ENCODE peak calls at places on chromosomes 12 and 14, in seven cellular contexts. B is mucosa of descending colon; Q is stimulated activated CD4-positive, alpha-beta T cell treated with anti-CD3 and anti-CD28 coated beads, Interleukin-1b, Interleukin-23, amount 100 ng/mL, for 24 hours; N is EH; Y is hepatocyte; F is NCI-H1092; D is neural progenitor cell. S is an unnamed sample.

GRCh38 chr14:61469771-61470170 is 148.4 kb downstream of the PRKCH start:
- DNase-seq in B (no peak), Q (no peak), N (no peak), Y (no peak), F (no peak), D (no peak), S (no peak)

GRCh38 chr12:54723653-54724256 is 75.6 kb upstream of the DCD start:
- DNase-seq in B (peak), Q (peak), N (peak), Y (no peak), F (peak), D (peak), S (no peak)

GRCh38 chr12:75738486-75738885 is 227.1 kb upstream of the KRR1 start:
- DNase-seq in B (no peak), Q (peak), N (no peak), Y (no peak), F (no peak), D (no peak), S (no peak)

GRCh38 chr14:41872906-41873305 is 266.2 kb downstream of the LRFN5 start:
- DNase-seq in B (no peak), Q (no peak), N (no peak), Y (no peak), F (no peak), D (no peak), S (no peak)

GRCh38 chr12:132333273-132333672 is 3.9 kb upstream of the GALNT9 start:
- DNase-seq in B (no peak), Q (no peak), N (no peak), Y (no peak), F (no peak), D (no peak), S (no peak)

GRCh38 chr12:14408208-14408607 is 42.7 kb downstream of the ATF7IP start:
- DNase-seq in B (no peak), Q (no peak), N (peak), Y (no peak), F (no peak), D (no peak), S (no peak)

GRCh38 chr14:53399057-53399456 is 245.9 kb upstream of the DDHD1 start:
- DNase-seq in B (no peak), Q (no peak), N (peak), Y (no peak), F (no peak), D (peak), S (no peak)

GRCh38 chr12:104055686-104056388 is 5.8 kb upstream of the GLT8D2 start:
- DNase-seq in B (peak), Q (no peak), N (peak), Y (no peak), F (peak), D (no peak), S (no peak)

GRCh38 chr12:1912580-1913376 is 5.7 kb downstream of the CACNA2D4 start:
- DNase-seq in B (no peak), Q (no peak), N (peak), Y (peak), F (no peak), D (no peak), S (peak)

GRCh38 chr12:22321018-22321605 is 13.4 kb downstream of the ST8SIA1 start:
- DNase-seq in B (no peak), Q (no peak), N (no peak), Y (no peak), F (no peak), D (no peak), S (no peak)

GRCh38 chr12:90323217-90323616 is 614.6 kb upstream of the ATP2B1 start:
- DNase-seq in B (no peak), Q (no peak), N (no peak), Y (no peak), F (no peak), D (no peak), S (no peak)

GRCh38 chr12:90036641-90037040 is 328.0 kb upstream of the ATP2B1 start:
- DNase-seq in B (no peak), Q (no peak), N (peak), Y (no peak), F (no peak), D (no peak), S (no peak)

GRCh38 chr14:28157289-28157869 is 609.2 kb upstream of the FOXG1 start:
- DNase-seq in B (no peak), Q (no peak), N (no peak), Y (no peak), F (no peak), D (no peak), S (no peak)

GRCh38 chr14:68141531-68142088 is 322.0 kb downstream of the RAD51B start:
- DNase-seq in B (no peak), Q (no peak), N (no peak), Y (peak), F (no peak), D (no peak), S (no peak)

GRCh38 chr14:23895480-23895879 is 58.1 kb upstream of the DHRS4 start:
- DNase-seq in B (no peak), Q (no peak), N (no peak), Y (no peak), F (no peak), D (no peak), S (no peak)

GRCh38 chr14:64591809-64592208 is 42.0 kb downstream of the PPP1R36 start:
- DNase-seq in B (no peak), Q (no peak), N (peak), Y (no peak), F (no peak), D (no peak), S (no peak)

GRCh38 chr14:81301371-81301770 is 80.6 kb upstream of the GTF2A1 start:
- DNase-seq in B (no peak), Q (no peak), N (no peak), Y (no peak), F (no peak), D (no peak), S (no peak)

GRCh38 chr14:68762944-68763831 is 29.7 kb downstream of the ZFP36L1 start:
- DNase-seq in B (peak), Q (no peak), N (peak), Y (peak), F (peak), D (peak), S (peak)

GRCh38 chr12:52020539-52021336 is 14.0 kb downstream of the TAMALIN start:
- DNase-seq in B (no peak), Q (no peak), N (peak), Y (peak), F (peak), D (peak), S (peak)

GRCh38 chr12:51827925-51828818 is 20.3 kb downstream of the FIGNL2 start:
- DNase-seq in B (peak), Q (peak), N (peak), Y (peak), F (no peak), D (no peak), S (peak)

GRCh38 chr14:104094709-104095425 is 9.4 kb downstream of the ASPG start:
- DNase-seq in B (peak), Q (peak), N (peak), Y (peak), F (peak), D (peak), S (peak)

GRCh38 chr12:131575371-131575770 is 135.5 kb upstream of the SFSWAP start:
- DNase-seq in B (no peak), Q (no peak), N (no peak), Y (no peak), F (no peak), D (no peak), S (no peak)

GRCh38 chr12:29152223-29152868 is 3.3 kb downstream of the FAR2 start:
- DNase-seq in B (no peak), Q (no peak), N (no peak), Y (no peak), F (no peak), D (no peak), S (no peak)

GRCh38 chr14:33938131-33938949 is 12.5 kb downstream of the EGLN3 start:
- DNase-seq in B (peak), Q (no peak), N (peak), Y (peak), F (peak), D (peak), S (peak)

GRCh38 chr12:45938566-45938965 is 51.8 kb downstream of the SCAF11 start:
- DNase-seq in B (no peak), Q (no peak), N (no peak), Y (no peak), F (no peak), D (no peak), S (no peak)

GRCh38 chr14:81326451-81326850 is 73.7 kb downstream of the STON2 start:
- DNase-seq in B (no peak), Q (no peak), N (no peak), Y (no peak), F (no peak), D (no peak), S (no peak)

GRCh38 chr12:50003595-50003994 is 21.7 kb downstream of the RACGAP1 start:
- DNase-seq in B (no peak), Q (no peak), N (peak), Y (no peak), F (no peak), D (no peak), S (no peak)

GRCh38 chr12:107379852-107380567 is 286.7 kb upstream of the CRY1 start:
- DNase-seq in B (peak), Q (no peak), N (peak), Y (peak), F (peak), D (no peak), S (no peak)

S was measured in retina.